ENCODE peak calls at places on chromosomes 6 and 20, in nine cellular contexts. One of them, this sample, is unnamed.

GRCh38 chr6:40160826-40161225 is 226.6 kb upstream of the MOCS1 start:
- DNase-seq in NCI-H1105 treated with DMSO at 0.1 percent for 48 hours: peak
- DNase-seq in NCI-H1092 treated with DMSO at 0.1 percent for 48 hours: no peak
- DNase-seq in nephron progenitor cell: no peak
- DNase-seq in adipocyte: no peak
- DNase-seq in NCI-H524 treated with DMSO at 0.1 percent for 48 hours: no peak
- DNase-seq in central memory CD4-positive, alpha-beta T cell: no peak
- DNase-seq in T-helper 17 cell: no peak
- DNase-seq in activated T-cell treated with anti-CD3 and anti-CD28 coated beads for 1 hour: no peak
- DNase-seq in this sample: no peak

GRCh38 chr20:57263127-57263609 is 3.3 kb downstream of the BMP7 start:
- DNase-seq in NCI-H1105 treated with DMSO at 0.1 percent for 48 hours: no peak
- DNase-seq in NCI-H1092 treated with DMSO at 0.1 percent for 48 hours: no peak
- DNase-seq in nephron progenitor cell: no peak
- DNase-seq in adipocyte: no peak
- DNase-seq in NCI-H524 treated with DMSO at 0.1 percent for 48 hours: no peak
- DNase-seq in central memory CD4-positive, alpha-beta T cell: no peak
- DNase-seq in T-helper 17 cell: no peak
- DNase-seq in activated T-cell treated with anti-CD3 and anti-CD28 coated beads for 1 hour: no peak
- DNase-seq in this sample: no peak

GRCh38 chr6:44446626-44447297 is 59.3 kb downstream of the CDC5L start:
- DNase-seq in NCI-H1105 treated with DMSO at 0.1 percent for 48 hours: no peak
- DNase-seq in NCI-H1092 treated with DMSO at 0.1 percent for 48 hours: no peak
- DNase-seq in nephron progenitor cell: no peak
- DNase-seq in adipocyte: peak
- DNase-seq in NCI-H524 treated with DMSO at 0.1 percent for 48 hours: no peak
- DNase-seq in central memory CD4-positive, alpha-beta T cell: no peak
- DNase-seq in T-helper 17 cell: no peak
- DNase-seq in activated T-cell treated with anti-CD3 and anti-CD28 coated beads for 1 hour: no peak
- DNase-seq in this sample: no peak

GRCh38 chr6:88813045-88813444 is 150.4 kb downstream of the RNGTT start:
- DNase-seq in NCI-H1105 treated with DMSO at 0.1 percent for 48 hours: no peak
- DNase-seq in NCI-H1092 treated with DMSO at 0.1 percent for 48 hours: no peak
- DNase-seq in nephron progenitor cell: no peak
- DNase-seq in adipocyte: no peak
- DNase-seq in NCI-H524 treated with DMSO at 0.1 percent for 48 hours: no peak
- DNase-seq in central memory CD4-positive, alpha-beta T cell: no peak
- DNase-seq in T-helper 17 cell: no peak
- DNase-seq in activated T-cell treated with anti-CD3 and anti-CD28 coated beads for 1 hour: no peak
- DNase-seq in this sample: no peak

GRCh38 chr6:15444881-15445280 is 199.0 kb downstream of the JARID2 start:
- DNase-seq in NCI-H1105 treated with DMSO at 0.1 percent for 48 hours: peak
- DNase-seq in NCI-H1092 treated with DMSO at 0.1 percent for 48 hours: peak
- DNase-seq in nephron progenitor cell: no peak
- DNase-seq in adipocyte: no peak
- DNase-seq in NCI-H524 treated with DMSO at 0.1 percent for 48 hours: peak
- DNase-seq in central memory CD4-positive, alpha-beta T cell: no peak
- DNase-seq in T-helper 17 cell: no peak
- DNase-seq in activated T-cell treated with anti-CD3 and anti-CD28 coated beads for 1 hour: no peak
- DNase-seq in this sample: peak

GRCh38 chr6:15461127-15461944 is 201.5 kb downstream of the DTNBP1 start:
- DNase-seq in NCI-H1105 treated with DMSO at 0.1 percent for 48 hours: no peak
- DNase-seq in NCI-H1092 treated with DMSO at 0.1 percent for 48 hours: no peak
- DNase-seq in nephron progenitor cell: no peak
- DNase-seq in adipocyte: no peak
- DNase-seq in NCI-H524 treated with DMSO at 0.1 percent for 48 hours: no peak
- DNase-seq in central memory CD4-positive, alpha-beta T cell: no peak
- DNase-seq in T-helper 17 cell: no peak
- DNase-seq in activated T-cell treated with anti-CD3 and anti-CD28 coated beads for 1 hour: no peak
- DNase-seq in this sample: no peak

GRCh38 chr6:157020398-157021266 is 243.5 kb downstream of the ARID1B start:
- DNase-seq in NCI-H1105 treated with DMSO at 0.1 percent for 48 hours: peak
- DNase-seq in NCI-H1092 treated with DMSO at 0.1 percent for 48 hours: peak
- DNase-seq in nephron progenitor cell: peak
- DNase-seq in adipocyte: peak
- DNase-seq in NCI-H524 treated with DMSO at 0.1 percent for 48 hours: no peak
- DNase-seq in central memory CD4-positive, alpha-beta T cell: no peak
- DNase-seq in T-helper 17 cell: no peak
- DNase-seq in activated T-cell treated with anti-CD3 and anti-CD28 coated beads for 1 hour: peak
- DNase-seq in this sample: no peak

GRCh38 chr6:91082311-91082803 is 495.5 kb upstream of the MAP3K7 start:
- DNase-seq in NCI-H1105 treated with DMSO at 0.1 percent for 48 hours: no peak
- DNase-seq in NCI-H1092 treated with DMSO at 0.1 percent for 48 hours: no peak
- DNase-seq in nephron progenitor cell: peak
- DNase-seq in adipocyte: no peak
- DNase-seq in NCI-H524 treated with DMSO at 0.1 percent for 48 hours: no peak
- DNase-seq in central memory CD4-positive, alpha-beta T cell: no peak
- DNase-seq in T-helper 17 cell: no peak
- DNase-seq in activated T-cell treated with anti-CD3 and anti-CD28 coated beads for 1 hour: no peak
- DNase-seq in this sample: no peak

GRCh38 chr6:149147939-149148718 is 169.4 kb upstream of the TAB2 start:
- DNase-seq in NCI-H1105 treated with DMSO at 0.1 percent for 48 hours: no peak
- DNase-seq in NCI-H1092 treated with DMSO at 0.1 percent for 48 hours: no peak
- DNase-seq in nephron progenitor cell: no peak
- DNase-seq in adipocyte: no peak
- DNase-seq in NCI-H524 treated with DMSO at 0.1 percent for 48 hours: no peak
- DNase-seq in central memory CD4-positive, alpha-beta T cell: peak
- DNase-seq in T-helper 17 cell: no peak
- DNase-seq in activated T-cell treated with anti-CD3 and anti-CD28 coated beads for 1 hour: no peak
- DNase-seq in this sample: peak

GRCh38 chr20:17617212-17617867 is 47.5 kb downstream of the DSTN start:
- DNase-seq in NCI-H1105 treated with DMSO at 0.1 percent for 48 hours: peak
- DNase-seq in NCI-H1092 treated with DMSO at 0.1 percent for 48 hours: peak
- DNase-seq in nephron progenitor cell: peak
- DNase-seq in adipocyte: peak
- DNase-seq in NCI-H524 treated with DMSO at 0.1 percent for 48 hours: no peak
- DNase-seq in central memory CD4-positive, alpha-beta T cell: peak
- DNase-seq in T-helper 17 cell: peak
- DNase-seq in activated T-cell treated with anti-CD3 and anti-CD28 coated beads for 1 hour: peak
- DNase-seq in this sample: peak

GRCh38 chr6:38671885-38672467 is 31.0 kb downstream of the GLO1 start:
- DNase-seq in NCI-H1105 treated with DMSO at 0.1 percent for 48 hours: peak
- DNase-seq in NCI-H1092 treated with DMSO at 0.1 percent for 48 hours: peak
- DNase-seq in nephron progenitor cell: peak
- DNase-seq in adipocyte: peak
- DNase-seq in NCI-H524 treated with DMSO at 0.1 percent for 48 hours: no peak
- DNase-seq in central memory CD4-positive, alpha-beta T cell: peak
- DNase-seq in T-helper 17 cell: peak
- DNase-seq in activated T-cell treated with anti-CD3 and anti-CD28 coated beads for 1 hour: no peak
- DNase-seq in this sample: peak

GRCh38 chr20:61662946-61663460 is 402.7 kb downstream of the TAF4 start:
- DNase-seq in NCI-H1105 treated with DMSO at 0.1 percent for 48 hours: no peak
- DNase-seq in NCI-H1092 treated with DMSO at 0.1 percent for 48 hours: no peak
- DNase-seq in nephron progenitor cell: no peak
- DNase-seq in adipocyte: no peak
- DNase-seq in NCI-H524 treated with DMSO at 0.1 percent for 48 hours: no peak
- DNase-seq in central memory CD4-positive, alpha-beta T cell: no peak
- DNase-seq in T-helper 17 cell: no peak
- DNase-seq in activated T-cell treated with anti-CD3 and anti-CD28 coated beads for 1 hour: no peak
- DNase-seq in this sample: no peak

GRCh38 chr20:63103402-63104311 is 96.9 kb upstream of the BHLHE23 start:
- DNase-seq in NCI-H1105 treated with DMSO at 0.1 percent for 48 hours: no peak
- DNase-seq in NCI-H1092 treated with DMSO at 0.1 percent for 48 hours: no peak
- DNase-seq in nephron progenitor cell: no peak
- DNase-seq in adipocyte: no peak
- DNase-seq in NCI-H524 treated with DMSO at 0.1 percent for 48 hours: no peak
- DNase-seq in central memory CD4-positive, alpha-beta T cell: peak
- DNase-seq in T-helper 17 cell: no peak
- DNase-seq in activated T-cell treated with anti-CD3 and anti-CD28 coated beads for 1 hour: no peak
- DNase-seq in this sample: peak

GRCh38 chr20:33531047-33531877 is 41.4 kb downstream of the CBFA2T2 start:
- DNase-seq in NCI-H1105 treated with DMSO at 0.1 percent for 48 hours: peak
- DNase-seq in NCI-H1092 treated with DMSO at 0.1 percent for 48 hours: no peak
- DNase-seq in nephron progenitor cell: peak
- DNase-seq in adipocyte: peak
- DNase-seq in NCI-H524 treated with DMSO at 0.1 percent for 48 hours: no peak
- DNase-seq in central memory CD4-positive, alpha-beta T cell: no peak
- DNase-seq in T-helper 17 cell: no peak
- DNase-seq in activated T-cell treated with anti-CD3 and anti-CD28 coated beads for 1 hour: no peak
- DNase-seq in this sample: no peak

GRCh38 chr6:146916435-146917015 is 287.7 kb upstream of the STXBP5 start:
- DNase-seq in NCI-H1105 treated with DMSO at 0.1 percent for 48 hours: no peak
- DNase-seq in NCI-H1092 treated with DMSO at 0.1 percent for 48 hours: no peak
- DNase-seq in nephron progenitor cell: no peak
- DNase-seq in adipocyte: no peak
- DNase-seq in NCI-H524 treated with DMSO at 0.1 percent for 48 hours: no peak
- DNase-seq in central memory CD4-positive, alpha-beta T cell: no peak
- DNase-seq in T-helper 17 cell: no peak
- DNase-seq in activated T-cell treated with anti-CD3 and anti-CD28 coated beads for 1 hour: no peak
- DNase-seq in this sample: no peak

GRCh38 chr6:13005994-13006393 is 289.4 kb downstream of the PHACTR1 start:
- DNase-seq in NCI-H1105 treated with DMSO at 0.1 percent for 48 hours: no peak
- DNase-seq in NCI-H1092 treated with DMSO at 0.1 percent for 48 hours: peak
- DNase-seq in nephron progenitor cell: no peak
- DNase-seq in adipocyte: no peak
- DNase-seq in NCI-H524 treated with DMSO at 0.1 percent for 48 hours: no peak
- DNase-seq in central memory CD4-positive, alpha-beta T cell: no peak
- DNase-seq in T-helper 17 cell: no peak
- DNase-seq in activated T-cell treated with anti-CD3 and anti-CD28 coated beads for 1 hour: no peak
- DNase-seq in this sample: no peak

GRCh38 chr20:58892126-58892931 is 39.8 kb downstream of the GNAS start:
- DNase-seq in NCI-H1105 treated with DMSO at 0.1 percent for 48 hours: peak
- DNase-seq in NCI-H1092 treated with DMSO at 0.1 percent for 48 hours: peak
- DNase-seq in nephron progenitor cell: peak
- DNase-seq in adipocyte: peak
- DNase-seq in NCI-H524 treated with DMSO at 0.1 percent for 48 hours: peak
- DNase-seq in central memory CD4-positive, alpha-beta T cell: peak
- DNase-seq in T-helper 17 cell: peak
- DNase-seq in activated T-cell treated with anti-CD3 and anti-CD28 coated beads for 1 hour: peak
- DNase-seq in this sample: peak

GRCh38 chr20:43748274-43748673 is 21.5 kb upstream of the GTSF1L start:
- DNase-seq in NCI-H1105 treated with DMSO at 0.1 percent for 48 hours: no peak
- DNase-seq in NCI-H1092 treated with DMSO at 0.1 percent for 48 hours: no peak
- DNase-seq in nephron progenitor cell: no peak
- DNase-seq in adipocyte: peak
- DNase-seq in NCI-H524 treated with DMSO at 0.1 percent for 48 hours: no peak
- DNase-seq in central memory CD4-positive, alpha-beta T cell: no peak
- DNase-seq in T-helper 17 cell: no peak
- DNase-seq in activated T-cell treated with anti-CD3 and anti-CD28 coated beads for 1 hour: no peak
- DNase-seq in this sample: no peak

GRCh38 chr6:99592900-99593299 is 13.7 kb upstream of the PRDM13 start:
- DNase-seq in NCI-H1105 treated with DMSO at 0.1 percent for 48 hours: no peak
- DNase-seq in NCI-H1092 treated with DMSO at 0.1 percent for 48 hours: no peak
- DNase-seq in nephron progenitor cell: no peak
- DNase-seq in adipocyte: peak
- DNase-seq in NCI-H524 treated with DMSO at 0.1 percent for 48 hours: no peak
- DNase-seq in central memory CD4-positive, alpha-beta T cell: no peak
- DNase-seq in T-helper 17 cell: no peak
- DNase-seq in activated T-cell treated with anti-CD3 and anti-CD28 coated beads for 1 hour: no peak
- DNase-seq in this sample: no peak

GRCh38 chr20:51563597-51564332 is 21.2 kb upstream of the NFATC2 start:
- DNase-seq in NCI-H1105 treated with DMSO at 0.1 percent for 48 hours: no peak
- DNase-seq in NCI-H1092 treated with DMSO at 0.1 percent for 48 hours: peak
- DNase-seq in nephron progenitor cell: peak
- DNase-seq in adipocyte: peak
- DNase-seq in NCI-H524 treated with DMSO at 0.1 percent for 48 hours: no peak
- DNase-seq in central memory CD4-positive, alpha-beta T cell: no peak
- DNase-seq in T-helper 17 cell: no peak
- DNase-seq in activated T-cell treated with anti-CD3 and anti-CD28 coated beads for 1 hour: no peak
- DNase-seq in this sample: no peak